ENCODE peak calls at places on chromosomes 16 and 17, in ten cellular contexts. A is lower leg skin, W is HT1080, Z is T-helper 22 cell, T is T-cell, C is Peyer's patch, L is NCI-H774, V is T-helper 17 cell, G is amniotic epithelial cell, K is EL. F is an unnamed sample.

GRCh38 chr17:75785016-75785769 is 587 bp downstream of the UNK start:
- DNase-seq in Z (no peak), L (peak), A (peak), K (peak), V (no peak), W (peak), T (peak), C (peak), G (peak), F (peak)

GRCh38 chr16:89194340-89195311 is 5.7 kb downstream of the SLC22A31 start:
- DNase-seq in T (no peak), G (no peak), C (peak), W (no peak), A (no peak), Z (no peak), K (no peak), V (no peak), L (no peak), F (no peak)

GRCh38 chr17:43367588-43368242 is 31.1 kb upstream of the ARL4D start:
- DNase-seq in C (no peak), G (peak), T (no peak), V (no peak), L (peak), Z (no peak), A (no peak), W (peak), K (peak), F (peak)

GRCh38 chr16:48602357-48603014 is 7.5 kb downstream of the N4BP1 start:
- DNase-seq in G (no peak), C (no peak), Z (no peak), W (no peak), K (no peak), L (no peak), A (no peak), T (no peak), V (no peak), F (no peak)

GRCh38 chr17:40373324-40373723 is 8.8 kb upstream of the GJD3 start:
- DNase-seq in G (peak), T (no peak), L (no peak), C (no peak), V (no peak), W (no peak), Z (no peak), K (no peak), A (no peak), F (peak)

GRCh38 chr16:2043296-2043979 is 4.2 kb downstream of the NTHL1 start:
- DNase-seq in A (no peak), L (peak), Z (no peak), C (no peak), V (no peak), W (no peak), G (no peak), T (no peak), K (no peak), F (no peak)

GRCh38 chr16:86531641-86532525 is 21.6 kb downstream of the FOXF1 start:
- DNase-seq in T (no peak), K (no peak), A (no peak), Z (no peak), V (no peak), W (no peak), C (no peak), L (no peak), G (no peak), F (no peak)

GRCh38 chr17:69761011-69761410 is 314.0 kb upstream of the KCNJ16 start:
- DNase-seq in L (no peak), W (peak), G (peak), K (peak), Z (no peak), V (no peak), A (no peak), C (no peak), T (no peak), F (no peak)

GRCh38 chr16:67235816-67236547 is 9.1 kb downstream of the TMEM208 start:
- DNase-seq in C (no peak), T (peak), K (no peak), W (no peak), A (no peak), G (no peak), V (peak), L (no peak), Z (peak), F (no peak)

GRCh38 chr16:54928421-54929089 is 2.1 kb upstream of the IRX5 start:
- DNase-seq in G (no peak), A (peak), L (peak), W (peak), V (peak), Z (peak), T (no peak), K (peak), C (no peak), F (no peak)

GRCh38 chr16:15494231-15494630 is 59.8 kb downstream of the BMERB1 start:
- DNase-seq in A (no peak), T (no peak), K (peak), Z (no peak), G (no peak), C (no peak), L (no peak), V (no peak), W (peak), F (peak)

GRCh38 chr16:56807011-56807675 is 57.9 kb upstream of the SLC12A3 start:
- DNase-seq in K (peak), A (no peak), V (no peak), C (no peak), W (peak), Z (no peak), G (peak), T (no peak), L (no peak), F (peak)